ENCODE peak calls at places on chromosomes 7 and 10, in six cellular contexts. One of them, this sample, is unnamed.
A peak's percentile ranks its signal among the peaks of the same experiment; 100 is the strongest.

GRCh38 chr7:74203157-74203556 is 6.6 kb upstream of the LAT2 start:
- DNase-seq in GM06990: no peak
- DNase-seq in heart left ventricle: no peak
- DNase-seq in choroid plexus epithelial cell: peak; percentile 63
- DNase-seq in A549: peak; percentile 54
- DNase-seq in GM12865: peak; percentile 44
- DNase-seq in this sample: no peak

GRCh38 chr7:101018271-101019167 is 1.4 kb upstream of the MUC17 start:
- DNase-seq in GM06990: peak; percentile 53
- DNase-seq in heart left ventricle: no peak
- DNase-seq in choroid plexus epithelial cell: peak; percentile 2
- DNase-seq in A549: peak; percentile 18
- DNase-seq in GM12865: peak; percentile 62
- DNase-seq in this sample: no peak

GRCh38 chr7:82430518-82431465 is 12.8 kb downstream of the CACNA2D1 start:
- DNase-seq in GM06990: no peak
- DNase-seq in heart left ventricle: no peak
- DNase-seq in choroid plexus epithelial cell: no peak
- DNase-seq in A549: no peak
- DNase-seq in GM12865: no peak
- DNase-seq in this sample: no peak

GRCh38 chr10:27801171-27801785 is 55.7 kb upstream of the MKX start:
- DNase-seq in GM06990: no peak
- DNase-seq in heart left ventricle: no peak
- DNase-seq in choroid plexus epithelial cell: no peak
- DNase-seq in A549: no peak
- DNase-seq in GM12865: no peak
- DNase-seq in this sample: peak; percentile 72

GRCh38 chr7:1533569-1534329 is 3.2 kb downstream of the MAFK start:
- DNase-seq in GM06990: peak; percentile 64
- DNase-seq in heart left ventricle: peak; percentile 77
- DNase-seq in choroid plexus epithelial cell: peak; percentile 84
- DNase-seq in A549: peak; percentile 88
- DNase-seq in GM12865: peak; percentile 87
- DNase-seq in this sample: no peak

GRCh38 chr7:116807011-116807560 is 55.3 kb upstream of the CAPZA2 start:
- DNase-seq in GM06990: no peak
- DNase-seq in heart left ventricle: no peak
- DNase-seq in choroid plexus epithelial cell: no peak
- DNase-seq in A549: no peak
- DNase-seq in GM12865: no peak
- DNase-seq in this sample: no peak

GRCh38 chr10:124387078-124387874 is 31.4 kb downstream of the OAT start:
- DNase-seq in GM06990: no peak
- DNase-seq in heart left ventricle: no peak
- DNase-seq in choroid plexus epithelial cell: no peak
- DNase-seq in A549: peak; percentile 26
- DNase-seq in GM12865: no peak
- DNase-seq in this sample: no peak

GRCh38 chr10:78543749-78544446 is 510.2 kb downstream of the RPS24 start:
- DNase-seq in GM06990: no peak
- DNase-seq in heart left ventricle: peak; percentile 82
- DNase-seq in choroid plexus epithelial cell: peak; percentile 92
- DNase-seq in A549: no peak
- DNase-seq in GM12865: no peak
- DNase-seq in this sample: no peak

GRCh38 chr10:102119417-102120141 is 589 bp downstream of the LDB1 start:
- DNase-seq in GM06990: peak; percentile 55
- DNase-seq in heart left ventricle: peak; percentile 83
- DNase-seq in choroid plexus epithelial cell: peak; percentile 81
- DNase-seq in A549: peak; percentile 70
- DNase-seq in GM12865: peak; percentile 74
- DNase-seq in this sample: no peak

GRCh38 chr10:114691442-114691941 is 33.4 kb upstream of the ABLIM1 start:
- DNase-seq in GM06990: no peak
- DNase-seq in heart left ventricle: no peak
- DNase-seq in choroid plexus epithelial cell: peak; percentile 63
- DNase-seq in A549: no peak
- DNase-seq in GM12865: no peak
- DNase-seq in this sample: no peak

GRCh38 chr10:100774223-100774622 is 28.8 kb downstream of the PAX2 start:
- DNase-seq in GM06990: no peak
- DNase-seq in heart left ventricle: no peak
- DNase-seq in choroid plexus epithelial cell: no peak
- DNase-seq in A549: no peak
- DNase-seq in GM12865: no peak
- DNase-seq in this sample: no peak

GRCh38 chr7:128042027-128042426 is 10.8 kb upstream of the LRRC4 start:
- DNase-seq in GM06990: no peak
- DNase-seq in heart left ventricle: no peak
- DNase-seq in choroid plexus epithelial cell: no peak
- DNase-seq in A549: no peak
- DNase-seq in GM12865: no peak
- DNase-seq in this sample: no peak
- H3K4me3 ChIP-seq in GM06990: no peak overlapping the region
- H3K4me3 ChIP-seq in heart left ventricle: no peak overlapping the region
- H3K4me3 ChIP-seq in choroid plexus epithelial cell: no peak overlapping the region
- H3K4me3 ChIP-seq in A549: no peak overlapping the region
- H3K4me3 ChIP-seq in GM12865: no peak overlapping the region
- H3K4me3 ChIP-seq in this sample: no peak overlapping the region

DNA sequence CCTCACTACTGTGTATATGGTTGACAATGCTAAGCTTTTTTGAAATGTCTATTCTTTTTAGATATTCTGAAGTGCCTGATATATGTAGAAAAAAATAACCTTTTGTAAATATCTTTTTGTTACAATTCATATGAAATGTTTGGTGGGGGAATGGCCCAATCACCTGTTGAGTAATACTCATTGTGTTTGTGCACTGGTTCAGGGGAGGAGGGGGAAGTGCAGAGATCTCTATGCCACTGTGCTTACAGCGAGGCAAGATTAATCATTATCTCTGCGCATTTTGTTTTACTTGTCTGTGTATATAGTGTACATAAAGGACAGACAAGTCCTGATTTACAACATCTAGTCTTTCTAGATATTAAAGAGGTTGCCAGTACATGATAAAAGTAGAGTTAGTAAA is 25.2 kb downstream of the NUP42 start:
- DNase-seq in GM06990: no peak
- DNase-seq in heart left ventricle: no peak
- DNase-seq in choroid plexus epithelial cell: no peak
- DNase-seq in A549: no peak
- DNase-seq in GM12865: no peak
- DNase-seq in this sample: no peak
- H3K4me3 ChIP-seq in GM06990: no peak overlapping the region
- H3K4me3 ChIP-seq in heart left ventricle: peak overlapping the region; percentile 53
- H3K4me3 ChIP-seq in choroid plexus epithelial cell: no peak overlapping the region
- H3K4me3 ChIP-seq in A549: no peak overlapping the region
- H3K4me3 ChIP-seq in GM12865: no peak overlapping the region
- H3K4me3 ChIP-seq in this sample: no peak overlapping the region

GRCh38 chr7:40714338-40715052 is 579.7 kb downstream of the SUGCT start:
- DNase-seq in GM06990: no peak
- DNase-seq in heart left ventricle: no peak
- DNase-seq in choroid plexus epithelial cell: no peak
- DNase-seq in A549: no peak
- DNase-seq in GM12865: no peak
- DNase-seq in this sample: no peak

GRCh38 chr7:40720401-40720800 is 585.6 kb downstream of the SUGCT start:
- DNase-seq in GM06990: no peak
- DNase-seq in heart left ventricle: no peak
- DNase-seq in choroid plexus epithelial cell: peak; percentile 19
- DNase-seq in A549: no peak
- DNase-seq in GM12865: no peak
- DNase-seq in this sample: no peak

GRCh38 chr7:40715053-40715430 is 580.2 kb downstream of the SUGCT start:
- DNase-seq in GM06990: no peak
- DNase-seq in heart left ventricle: no peak
- DNase-seq in choroid plexus epithelial cell: peak; percentile 56
- DNase-seq in A549: no peak
- DNase-seq in GM12865: no peak
- DNase-seq in this sample: no peak

GRCh38 chr7:40716052-40716451 is 581.2 kb downstream of the SUGCT start:
- DNase-seq in GM06990: no peak
- DNase-seq in heart left ventricle: no peak
- DNase-seq in choroid plexus epithelial cell: peak; percentile 39
- DNase-seq in A549: no peak
- DNase-seq in GM12865: no peak
- DNase-seq in this sample: no peak

DNA sequence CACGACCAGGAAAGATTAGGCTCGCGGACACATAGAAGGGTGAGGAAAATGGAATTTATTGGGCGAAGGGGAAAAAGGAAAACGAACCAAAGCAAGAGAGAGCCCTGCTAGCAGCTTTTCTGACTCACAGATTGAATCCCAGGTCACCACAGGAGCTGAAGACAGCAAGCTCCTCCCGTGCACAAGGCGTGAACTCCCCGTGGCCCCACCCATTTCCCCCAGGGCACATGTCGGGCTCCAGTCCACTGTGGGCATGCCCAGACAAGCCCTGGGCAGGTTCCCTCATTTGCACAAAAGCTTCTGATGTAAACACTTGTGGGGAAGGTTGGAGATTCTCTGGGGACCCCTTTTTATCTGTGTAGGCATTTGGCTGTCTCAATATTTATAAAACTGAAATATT is 582.4 kb downstream of the SUGCT start:
- DNase-seq in GM06990: peak; percentile 53
- DNase-seq in heart left ventricle: peak; percentile 74
- DNase-seq in choroid plexus epithelial cell: peak; percentile 88
- DNase-seq in A549: peak; percentile 85
- DNase-seq in GM12865: peak; percentile 44
- DNase-seq in this sample: peak; percentile 81
- H3K4me3 ChIP-seq in GM06990: no peak overlapping the region
- H3K4me3 ChIP-seq in heart left ventricle: no peak overlapping the region
- H3K4me3 ChIP-seq in choroid plexus epithelial cell: no peak overlapping the region
- H3K4me3 ChIP-seq in A549: no peak overlapping the region
- H3K4me3 ChIP-seq in GM12865: no peak overlapping the region
- H3K4me3 ChIP-seq in this sample: peak overlapping the region; percentile 42

GRCh38 chr7:20786421-20786778 is 286 bp downstream of the SP8 start:
- DNase-seq in GM06990: no peak
- DNase-seq in heart left ventricle: no peak
- DNase-seq in choroid plexus epithelial cell: no peak
- DNase-seq in A549: no peak
- DNase-seq in GM12865: no peak
- DNase-seq in this sample: no peak
- H3K4me3 ChIP-seq in GM06990: peak overlapping the region; percentile 35
- H3K4me3 ChIP-seq in heart left ventricle: peak overlapping the region; percentile 32
- H3K4me3 ChIP-seq in choroid plexus epithelial cell: no peak overlapping the region
- H3K4me3 ChIP-seq in A549: peak overlapping the region; percentile 43
- H3K4me3 ChIP-seq in GM12865: no peak overlapping the region
- H3K4me3 ChIP-seq in this sample: peak overlapping the region; percentile 76

DNA sequence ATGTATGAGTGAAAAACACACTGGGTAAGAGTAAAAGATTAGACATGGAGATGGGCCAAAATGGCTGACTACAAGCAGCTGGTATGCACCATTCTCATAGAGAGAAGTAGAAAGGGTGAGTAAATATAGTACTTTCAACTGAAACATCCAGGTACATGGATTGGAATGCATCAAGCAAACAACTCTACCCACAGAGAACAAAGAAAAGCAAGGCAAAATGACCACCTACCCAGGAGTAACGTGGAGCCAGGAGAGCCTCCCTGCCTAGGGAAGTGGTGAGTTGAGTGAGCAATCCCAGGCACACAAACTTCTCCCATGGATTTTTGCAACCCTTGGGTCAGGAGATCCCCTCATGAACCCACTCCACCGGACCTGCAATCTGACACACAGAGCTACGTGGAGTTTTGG is 212.8 kb downstream of the PTN start:
- DNase-seq in GM06990: no peak
- DNase-seq in heart left ventricle: no peak
- DNase-seq in choroid plexus epithelial cell: peak; percentile 64
- DNase-seq in A549: no peak
- DNase-seq in GM12865: no peak
- DNase-seq in this sample: no peak
- H3K4me3 ChIP-seq in GM06990: no peak overlapping the region
- H3K4me3 ChIP-seq in heart left ventricle: no peak overlapping the region
- H3K4me3 ChIP-seq in choroid plexus epithelial cell: no peak overlapping the region
- H3K4me3 ChIP-seq in A549: no peak overlapping the region
- H3K4me3 ChIP-seq in GM12865: no peak overlapping the region
- H3K4me3 ChIP-seq in this sample: no peak overlapping the region

GRCh38 chr7:26438078-26438477 is 146.4 kb downstream of the SNX10 start:
- DNase-seq in GM06990: no peak
- DNase-seq in heart left ventricle: no peak
- DNase-seq in choroid plexus epithelial cell: no peak
- DNase-seq in A549: no peak
- DNase-seq in GM12865: no peak
- DNase-seq in this sample: no peak
- H3K4me3 ChIP-seq in GM06990: no peak overlapping the region
- H3K4me3 ChIP-seq in heart left ventricle: no peak overlapping the region
- H3K4me3 ChIP-seq in choroid plexus epithelial cell: no peak overlapping the region
- H3K4me3 ChIP-seq in A549: no peak overlapping the region
- H3K4me3 ChIP-seq in GM12865: no peak overlapping the region
- H3K4me3 ChIP-seq in this sample: no peak overlapping the region

GRCh38 chr7:90424720-90425119 is 21.5 kb downstream of the CLDN12 start:
- DNase-seq in GM06990: peak; percentile 37
- DNase-seq in heart left ventricle: no peak
- DNase-seq in choroid plexus epithelial cell: no peak
- DNase-seq in A549: no peak
- DNase-seq in GM12865: peak; percentile 73
- DNase-seq in this sample: no peak
- H3K4me3 ChIP-seq in GM06990: no peak overlapping the region
- H3K4me3 ChIP-seq in heart left ventricle: no peak overlapping the region
- H3K4me3 ChIP-seq in choroid plexus epithelial cell: no peak overlapping the region
- H3K4me3 ChIP-seq in A549: no peak overlapping the region
- H3K4me3 ChIP-seq in GM12865: no peak overlapping the region
- H3K4me3 ChIP-seq in this sample: no peak overlapping the region

GRCh38 chr7:50304158-50304910 is at the start of gene IKZF1:
- DNase-seq in GM06990: peak; percentile 77
- DNase-seq in heart left ventricle: peak; percentile 77
- DNase-seq in choroid plexus epithelial cell: no peak
- DNase-seq in A549: no peak
- DNase-seq in GM12865: peak; percentile 60
- DNase-seq in this sample: no peak

GRCh38 chr7:50304911-50305621 is 550 bp downstream of the IKZF1 start:
- DNase-seq in GM06990: no peak
- DNase-seq in heart left ventricle: no peak
- DNase-seq in choroid plexus epithelial cell: no peak
- DNase-seq in A549: no peak
- DNase-seq in GM12865: peak; percentile 79
- DNase-seq in this sample: no peak

GRCh38 chr7:50307368-50308012 is 3.0 kb downstream of the IKZF1 start:
- DNase-seq in GM06990: no peak
- DNase-seq in heart left ventricle: no peak
- DNase-seq in choroid plexus epithelial cell: no peak
- DNase-seq in A549: no peak
- DNase-seq in GM12865: peak; percentile 78
- DNase-seq in this sample: no peak

GRCh38 chr7:50306491-50307367 is 2.2 kb downstream of the IKZF1 start:
- DNase-seq in GM06990: no peak
- DNase-seq in heart left ventricle: no peak
- DNase-seq in choroid plexus epithelial cell: no peak
- DNase-seq in A549: no peak
- DNase-seq in GM12865: no peak
- DNase-seq in this sample: no peak

DNA sequence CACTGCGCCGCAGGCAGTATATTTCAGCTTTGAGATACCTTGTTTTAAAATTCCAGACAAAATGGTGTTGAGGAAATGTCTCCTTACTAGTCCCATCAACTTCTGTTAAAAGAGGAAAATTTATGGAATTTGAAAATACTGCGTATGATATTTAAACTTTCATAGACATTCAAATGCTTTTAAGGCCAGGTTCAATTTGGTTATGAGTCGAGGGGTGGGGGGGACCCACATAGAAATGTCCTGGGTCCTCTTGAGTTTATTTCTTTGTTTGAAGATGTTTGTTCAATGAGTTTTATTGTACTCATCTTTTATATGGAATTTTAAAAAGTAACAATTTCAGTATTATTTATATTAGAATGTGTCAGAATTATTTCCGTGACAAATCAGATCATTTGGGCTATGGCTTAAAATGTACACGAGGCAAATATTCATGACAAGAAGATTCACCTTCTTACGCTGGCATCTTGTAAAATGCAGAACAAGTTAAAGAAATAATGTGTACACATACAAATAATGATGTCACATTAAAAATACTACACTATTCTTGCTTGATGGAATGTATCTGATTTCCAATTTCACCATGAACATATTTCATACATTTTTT is 1.3 kb downstream of the IKZF1 start:
- DNase-seq in GM06990: no peak
- DNase-seq in heart left ventricle: no peak
- DNase-seq in choroid plexus epithelial cell: no peak
- DNase-seq in A549: no peak
- DNase-seq in GM12865: no peak
- DNase-seq in this sample: no peak
- H3K4me3 ChIP-seq in GM06990: peak overlapping the region; percentile 85
- H3K4me3 ChIP-seq in heart left ventricle: peak overlapping the region; percentile 76
- H3K4me3 ChIP-seq in choroid plexus epithelial cell: no peak overlapping the region
- H3K4me3 ChIP-seq in A549: no peak overlapping the region
- H3K4me3 ChIP-seq in GM12865: peak overlapping the region; percentile 81
- H3K4me3 ChIP-seq in this sample: no peak overlapping the region